ENCODE peak calls at places on chromosome 14, in seven cellular contexts. A, N, C, I, M, K and T are unnamed samples.

GRCh38 chr14:93759781-93760307 is 28.4 kb downstream of the PRIMA1 start:
- DNase-seq in A (no peak), M (no peak), C (no peak), I (no peak), K (no peak), N (no peak), T (no peak)

GRCh38 chr14:22897357-22897756 is 14.3 kb downstream of the REM2 start:
- DNase-seq in A (no peak), C (peak), N (no peak), I (no peak), M (no peak), K (no peak), T (no peak)

GRCh38 chr14:72503696-72504368 is 390.1 kb downstream of the DPF3 start:
- DNase-seq in M (no peak), I (no peak), N (no peak), A (no peak), C (no peak), K (peak), T (peak)

GRCh38 chr14:25696176-25696575 is 646.2 kb upstream of the STXBP6 start:
- DNase-seq in K (peak), A (no peak), C (no peak), N (no peak), I (no peak), M (no peak), T (no peak)

GRCh38 chr14:51419685-51420084 is 179.6 kb downstream of the TMX1 start:
- DNase-seq in C (no peak), K (no peak), N (no peak), A (no peak), M (no peak), I (no peak), T (no peak)

GRCh38 chr14:58746261-58746660 is 108.5 kb downstream of the DACT1 start:
- DNase-seq in K (peak), A (no peak), N (no peak), I (no peak), M (peak), C (no peak), T (peak)

GRCh38 chr14:90382491-90383125 is 14.2 kb upstream of the CALM1 start:
- DNase-seq in I (no peak), K (peak), A (no peak), N (no peak), C (peak), M (peak), T (peak)

GRCh38 chr14:48723841-48724495 is 862.2 kb downstream of the RPS29 start:
- DNase-seq in K (no peak), A (no peak), N (no peak), M (no peak), I (no peak), C (peak), T (peak)

GRCh38 chr14:87628129-87628528 is 364.9 kb downstream of the GALC start:
- DNase-seq in I (no peak), M (peak), C (peak), N (peak), A (no peak), K (peak), T (peak)

GRCh38 chr14:36553650-36554260 is 28.7 kb downstream of the NKX2-8 start:
- DNase-seq in A (no peak), M (peak), N (peak), K (peak), I (no peak), C (peak), T (peak)

GRCh38 chr14:50232276-50232642 is 881 bp upstream of the SOS2 start:
- DNase-seq in A (no peak), I (no peak), N (no peak), M (no peak), K (peak), C (no peak), T (no peak)

GRCh38 chr14:24312736-24313507 is 1.6 kb downstream of the LTB4R start:
- DNase-seq in K (peak), I (no peak), A (no peak), N (no peak), C (no peak), M (peak), T (peak)

GRCh38 chr14:97219356-97220017 is 422.3 kb downstream of the VRK1 start:
- DNase-seq in A (peak), C (peak), K (no peak), I (no peak), N (no peak), M (no peak), T (no peak)

GRCh38 chr14:23071244-23071974 is 14.1 kb upstream of the CDH24 start:
- DNase-seq in C (peak), I (peak), M (peak), K (peak), N (peak), A (peak), T (peak)

GRCh38 chr14:22886500-22887259 is 3.7 kb downstream of the REM2 start:
- DNase-seq in M (peak), A (peak), C (peak), I (peak), N (peak), K (peak), T (peak)

GRCh38 chr14:93054006-93054405 is 61.7 kb downstream of the ITPK1 start:
- DNase-seq in C (no peak), M (no peak), K (no peak), I (no peak), A (no peak), N (no peak), T (no peak)

GRCh38 chr14:34043627-34044372 is 92.9 kb upstream of the EGLN3 start:
- DNase-seq in A (no peak), N (no peak), M (no peak), I (peak), C (peak), K (peak), T (no peak)

GRCh38 chr14:95679995-95680735 is 6.1 kb upstream of the TCL1B start:
- DNase-seq in A (no peak), M (no peak), I (peak), C (peak), N (no peak), K (peak), T (no peak)

GRCh38 chr14:103314496-103315277 is 19.4 kb upstream of the EIF5 start:
- DNase-seq in M (no peak), A (no peak), N (no peak), C (peak), K (no peak), I (no peak), T (no peak)

GRCh38 chr14:22883191-22883976 is at the start of gene REM2:
- DNase-seq in I (peak), M (no peak), K (no peak), N (no peak), A (peak), C (peak), T (no peak)

GRCh38 chr14:34376868-34377267 is 85.2 kb downstream of the SPTSSA start:
- DNase-seq in K (no peak), C (no peak), I (no peak), M (no peak), N (no peak), A (no peak), T (no peak)

GRCh38 chr14:103847439-103847953 is at the start of gene PPP1R13B:
- DNase-seq in K (peak), C (peak), A (peak), N (peak), I (peak), M (peak), T (peak)

GRCh38 chr14:23294734-23295561 is 7.7 kb downstream of the PPP1R3E start:
- DNase-seq in C (peak), I (peak), K (peak), M (peak), N (peak), A (peak), T (peak)

GRCh38 chr14:75249251-75249957 is 29.2 kb upstream of the FOS start:
- DNase-seq in A (no peak), I (peak), C (no peak), N (no peak), K (no peak), M (no peak), T (no peak)

GRCh38 chr14:38808734-38809455 is 294.1 kb downstream of the SEC23A start:
- DNase-seq in M (no peak), I (peak), K (no peak), C (peak), A (peak), N (no peak), T (no peak)

GRCh38 chr14:89302396-89302950 is 114.6 kb downstream of the FOXN3 start:
- DNase-seq in K (no peak), N (no peak), A (no peak), C (no peak), I (no peak), M (peak), T (no peak)

GRCh38 chr14:31993521-31993941 is 83.6 kb upstream of the ARHGAP5 start:
- DNase-seq in A (no peak), C (no peak), I (no peak), M (peak), K (peak), N (no peak), T (no peak)

GRCh38 chr14:55139152-55139551 is 10.1 kb downstream of the LGALS3 start:
- DNase-seq in C (no peak), K (no peak), A (no peak), N (no peak), I (no peak), M (no peak), T (no peak)

GRCh38 chr14:55141812-55142211 is 12.8 kb downstream of the LGALS3 start:
- DNase-seq in I (no peak), M (no peak), C (no peak), N (no peak), K (no peak), A (no peak), T (no peak)

GRCh38 chr14:55146425-55146824 is 17.4 kb downstream of the LGALS3 start:
- DNase-seq in M (no peak), K (no peak), I (no peak), A (no peak), C (no peak), N (no peak), T (no peak)

GRCh38 chr14:55139696-55140509 is 10.9 kb downstream of the LGALS3 start:
- DNase-seq in C (no peak), A (no peak), N (no peak), I (no peak), M (no peak), K (no peak), T (no peak)

DNA sequence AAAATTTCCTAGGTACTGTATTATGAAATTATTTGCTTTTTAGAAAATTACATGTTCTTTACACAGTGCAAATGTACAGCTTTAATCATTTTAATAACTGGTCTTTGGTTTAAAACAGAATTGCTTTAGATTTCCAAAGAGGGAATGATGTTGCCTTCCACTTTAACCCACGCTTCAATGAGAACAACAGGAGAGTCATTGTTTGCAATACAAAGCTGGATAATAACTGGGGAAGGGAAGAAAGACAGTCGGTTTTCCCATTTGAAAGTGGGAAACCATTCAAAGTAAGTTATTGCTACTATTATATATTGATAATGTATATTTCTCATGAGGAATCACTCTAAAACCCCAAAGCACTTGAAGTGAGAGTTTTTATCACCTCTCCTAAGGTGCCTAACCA is 13.4 kb downstream of the LGALS3 start:
- DNase-seq in A (no peak), M (no peak), C (no peak), K (no peak), I (no peak), N (no peak), T (no peak)
- H3K23ac ChIP-seq in A (no peak), M (no peak), C (no peak), K (no peak), I (no peak), N (no peak), T (no peak)

DNA sequence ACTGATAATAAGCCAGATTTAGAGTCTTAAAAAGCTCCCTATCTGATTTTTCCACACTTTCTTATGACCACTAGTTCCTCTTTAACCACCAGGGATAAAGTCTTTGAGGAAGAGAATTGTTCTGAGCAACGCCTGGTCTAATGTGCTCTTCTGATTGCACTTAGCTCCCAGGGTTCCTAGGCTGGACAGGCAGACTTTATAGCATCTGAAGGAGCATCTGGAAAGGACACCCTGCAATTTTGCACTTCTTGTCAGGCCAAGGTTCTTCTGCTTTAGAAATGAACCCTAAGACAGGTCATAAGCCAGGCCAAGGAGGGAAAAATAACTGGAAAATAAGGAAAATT is 126.3 kb downstream of the KTN1 start:
- DNase-seq in A (no peak), K (no peak), I (no peak), M (no peak), N (no peak), C (no peak), T (no peak)
- H3K23ac ChIP-seq in A (no peak), K (no peak), I (no peak), M (no peak), N (no peak), C (no peak), T (no peak)

GRCh38 chr14:101045511-101045910 is 142.0 kb upstream of the RTL1 start:
- DNase-seq in N (no peak), M (no peak), C (no peak), I (no peak), K (no peak), A (no peak), T (no peak)
- H3K23ac ChIP-seq in N (no peak), M (no peak), C (no peak), I (no peak), K (no peak), A (no peak), T (no peak)

GRCh38 chr14:65003394-65003793 is 16.7 kb downstream of the FNTB start:
- DNase-seq in A (no peak), C (no peak), N (no peak), M (no peak), K (no peak), I (no peak), T (no peak)

GRCh38 chr14:65001758-65002157 is 15.1 kb downstream of the FNTB start:
- DNase-seq in I (no peak), M (no peak), N (no peak), A (no peak), C (no peak), K (no peak), T (no peak)

GRCh38 chr14:65002586-65003210 is 16.0 kb downstream of the FNTB start:
- DNase-seq in A (no peak), K (peak), M (peak), C (no peak), N (no peak), I (no peak), T (peak)

GRCh38 chr14:64998455-64998931 is 11.8 kb downstream of the FNTB start:
- DNase-seq in K (peak), A (no peak), N (no peak), I (no peak), C (no peak), M (no peak), T (peak)

DNA sequence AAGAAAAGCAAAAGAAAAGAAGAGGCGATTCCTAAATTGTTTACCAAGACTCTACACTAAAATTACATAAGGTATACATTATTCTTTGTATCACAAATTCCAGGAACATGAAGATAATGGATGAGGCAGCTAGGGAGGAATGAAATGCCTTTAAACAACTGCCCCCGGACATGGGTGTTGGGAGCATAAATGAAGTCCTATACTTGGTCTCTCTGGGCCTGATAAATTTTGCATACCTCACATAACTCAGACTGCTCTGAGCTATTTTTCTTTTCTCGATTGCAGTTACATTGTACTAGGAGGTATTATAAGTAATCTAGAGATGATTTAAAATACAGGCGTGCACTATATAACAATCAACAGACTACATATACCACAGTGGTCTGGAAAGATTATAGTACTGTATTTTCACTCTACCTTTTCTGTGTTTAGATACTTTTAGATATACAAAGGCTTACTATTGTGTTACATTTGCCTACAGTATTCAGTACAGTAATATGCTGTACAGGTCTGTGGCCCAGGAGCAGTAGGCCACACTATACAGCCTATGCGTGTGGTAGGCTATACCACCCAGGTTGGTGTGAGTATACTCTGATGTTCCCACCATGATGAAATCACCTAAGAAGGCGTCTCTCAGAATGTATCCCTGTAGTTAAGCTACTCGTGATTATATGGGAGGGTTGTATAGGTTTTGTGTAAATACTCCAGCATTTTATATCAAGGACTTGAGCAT is 14.3 kb downstream of the FNTB start:
- DNase-seq in C (no peak), I (no peak), N (no peak), M (no peak), A (no peak), K (peak), T (peak)
- H3K23ac ChIP-seq in C (no peak), I (no peak), N (no peak), M (no peak), A (no peak), K (no peak), T (peak)

GRCh38 chr14:20873370-20874177 is 17.6 kb upstream of the RNASE3 start:
- DNase-seq in N (peak), K (peak), M (peak), I (peak), C (peak), A (peak), T (peak)
- H3K23ac ChIP-seq in N (no peak), K (no peak), M (no peak), I (no peak), C (no peak), A (no peak), T (no peak)

DNA sequence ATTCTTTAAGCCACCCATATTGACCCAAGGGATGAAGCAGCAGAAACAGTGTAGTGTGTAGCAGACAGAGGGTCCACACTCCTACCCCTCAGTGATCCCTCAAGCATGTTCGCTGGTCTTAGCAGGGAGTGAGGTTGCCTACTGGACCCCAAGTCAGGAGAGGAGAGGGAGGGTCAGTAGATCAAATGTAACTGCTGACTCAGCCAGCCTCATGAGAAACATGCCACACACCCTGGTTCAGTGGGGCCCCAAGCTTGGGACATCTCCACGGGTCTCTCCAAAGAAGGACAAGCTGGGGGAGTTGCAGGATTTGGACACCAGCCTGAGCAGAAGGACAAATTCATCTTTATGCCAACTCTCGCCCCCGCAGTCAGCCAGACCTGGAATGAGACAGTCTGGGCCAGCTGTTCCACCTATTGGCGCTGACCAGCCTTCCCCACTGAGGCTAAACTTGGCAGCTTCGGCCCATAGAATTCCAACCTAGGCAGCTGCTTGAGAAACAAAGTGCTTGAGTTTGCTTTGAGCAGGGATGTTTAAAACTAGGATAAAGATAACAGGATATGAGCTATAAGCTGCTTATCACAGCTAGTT is 66.0 kb upstream of the ACTN1 start:
- DNase-seq in I (no peak), N (no peak), A (no peak), C (no peak), M (no peak), K (no peak), T (peak)
- H3K23ac ChIP-seq in I (no peak), N (no peak), A (no peak), C (no peak), M (no peak), K (no peak), T (peak)

DNA sequence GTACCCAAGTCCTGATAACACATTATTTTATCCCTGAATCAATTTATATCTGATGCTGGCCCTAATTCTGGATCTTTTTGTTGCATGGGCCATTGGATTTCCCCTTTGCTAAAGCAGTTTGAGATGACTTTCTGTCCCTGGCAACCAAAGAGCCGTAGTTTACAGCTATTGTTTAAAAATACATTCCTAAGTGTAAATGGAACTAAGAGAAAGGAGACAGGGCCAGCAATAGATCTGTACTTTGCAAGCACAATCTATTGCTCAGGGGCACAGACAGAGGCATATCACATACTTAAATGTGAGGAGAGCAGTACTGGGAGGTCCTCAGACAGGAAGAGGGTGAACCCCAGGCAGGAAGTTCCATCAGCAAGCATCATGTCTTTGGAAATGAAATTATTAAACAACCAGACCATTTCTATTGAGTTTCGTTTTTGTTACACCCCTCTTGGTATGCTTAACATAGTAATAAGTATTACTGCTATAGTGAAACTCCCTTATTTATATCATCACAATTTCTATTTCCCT is 126.6 kb downstream of the ZFP36L1 start:
- DNase-seq in N (no peak), C (no peak), K (no peak), A (no peak), M (no peak), I (no peak), T (peak)
- H3K23ac ChIP-seq in N (no peak), C (no peak), K (no peak), A (no peak), M (no peak), I (no peak), T (no peak)

DNA sequence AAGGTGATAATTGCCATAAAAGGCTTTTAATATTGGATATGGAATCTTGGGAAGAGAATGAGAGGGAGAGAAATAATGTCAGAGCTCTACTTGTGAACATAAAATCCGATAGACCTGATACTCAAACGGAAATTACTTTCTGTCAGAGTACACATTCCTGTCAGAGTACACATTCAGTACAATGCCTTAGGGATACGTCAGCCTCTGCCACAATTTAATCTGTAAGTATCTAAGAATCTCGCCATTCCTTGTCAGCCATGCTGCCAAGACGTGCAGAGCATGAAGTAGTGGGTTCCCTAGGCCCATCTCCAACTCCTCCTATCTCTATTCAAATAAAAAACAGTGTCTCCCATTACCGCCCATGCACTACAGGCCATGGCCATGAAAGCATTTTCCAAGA is 242.6 kb downstream of the CEP128 start:
- DNase-seq in A (no peak), N (no peak), C (no peak), M (no peak), K (peak), I (no peak), T (no peak)
- H3K23ac ChIP-seq in A (no peak), N (no peak), C (no peak), M (no peak), K (no peak), I (no peak), T (no peak)